ENCODE peak calls at places on chromosomes 5 and 9, in five cellular contexts. Z is GM12891, B is H1, Y is HepG2, K is K562. X is an unnamed sample.

GRCh38 chr9:127783111-127783621 is 2.7 kb upstream of the CDK9 start:
- DNase-seq in Z (no peak), B (no peak), Y (no peak), K (no peak), X (peak; percentile 56)

GRCh38 chr9:38066167-38066906 is 2.7 kb downstream of the SHB start:
- DNase-seq in B (no peak), K (no peak), Y (no peak), Z (no peak), X (no peak)

GRCh38 chr9:114619205-114619758 is 8.2 kb downstream of the TMEM268 start:
- DNase-seq in B (no peak), K (no peak), Y (no peak), Z (no peak), X (no peak)

GRCh38 chr5:142152383-142152730 is 43.8 kb downstream of the NDFIP1 start:
- DNase-seq in Z (no peak), K (no peak), B (no peak), Y (no peak), X (no peak)

GRCh38 chr5:67010684-67011409 is 185.8 kb downstream of the CD180 start:
- DNase-seq in Z (no peak), B (no peak), Y (no peak), K (no peak), X (no peak)

GRCh38 chr5:123429993-123430392 is 6.8 kb upstream of the CEP120 start:
- DNase-seq in K (no peak), Z (no peak), Y (peak; percentile 44), B (no peak), X (no peak)

GRCh38 chr9:121612511-121612998 is 38.9 kb upstream of the DAB2IP start:
- DNase-seq in Y (no peak), K (peak; percentile 3), Z (no peak), B (no peak), X (no peak)

GRCh38 chr9:123724211-123724831 is 205.6 kb downstream of the DENND1A start:
- DNase-seq in Z (no peak), Y (no peak), K (no peak), B (no peak), X (no peak)

GRCh38 chr5:163565931-163566608 is 60.7 kb downstream of the MAT2B start:
- DNase-seq in B (no peak), Y (peak; percentile 76), K (no peak), Z (no peak), X (peak; percentile 7)

GRCh38 chr5:39362646-39363045 is 1.6 kb downstream of the C9 start:
- DNase-seq in B (no peak), Z (no peak), Y (no peak), K (no peak), X (no peak)

GRCh38 chr9:70668751-70669150 is 254.3 kb upstream of the KLF9 start:
- DNase-seq in Y (no peak), Z (no peak), K (no peak), B (no peak), X (no peak)

GRCh38 chr5:31116466-31117031 is 76.9 kb upstream of the CDH6 start:
- DNase-seq in B (no peak), Y (no peak), Z (no peak), K (no peak), X (no peak)

GRCh38 chr5:33369470-33370134 is 71.2 kb upstream of the TARS1 start:
- DNase-seq in B (no peak), K (no peak), Z (no peak), Y (no peak), X (no peak)

GRCh38 chr5:142576303-142576702 is 109.6 kb downstream of the FGF1 start:
- DNase-seq in K (no peak), Y (no peak), B (no peak), Z (no peak), X (no peak)

GRCh38 chr5:1479581-1480188 is 34.4 kb upstream of the SLC6A3 start:
- DNase-seq in K (peak; percentile 62), Z (peak; percentile 73), Y (peak; percentile 23), B (no peak), X (peak; percentile 71)

GRCh38 chr9:21689851-21690250 is 112.6 kb upstream of the MTAP start:
- DNase-seq in B (no peak), Z (no peak), Y (no peak), K (no peak), X (no peak)

GRCh38 chr9:37950561-37950960 is 46.6 kb upstream of the SLC25A51 start:
- DNase-seq in K (no peak), B (no peak), Y (no peak), Z (no peak), X (no peak)

GRCh38 chr5:160173-160510 is 31.2 kb upstream of the LRRC14B start:
- DNase-seq in Z (no peak), K (no peak), Y (no peak), B (no peak), X (no peak)

GRCh38 chr9:96187108-96187695 is 114.8 kb downstream of the HSD17B3 start:
- DNase-seq in Z (no peak), B (no peak), Y (no peak), K (no peak), X (no peak)

GRCh38 chr9:17082343-17082742 is 52.5 kb upstream of the CNTLN start:
- DNase-seq in Y (no peak), Z (no peak), B (peak; percentile 27), K (no peak), X (no peak)

GRCh38 chr5:83034036-83034435 is 43.2 kb downstream of the TMEM167A start:
- DNase-seq in Y (no peak), B (no peak), Z (no peak), K (no peak), X (no peak)

GRCh38 chr9:108913391-108913790 is 20.5 kb downstream of the ELP1 start:
- DNase-seq in B (no peak), Y (no peak), K (no peak), Z (no peak), X (no peak)

GRCh38 chr5:122327110-122327509 is 15.1 kb downstream of the SNCAIP start:
- DNase-seq in B (no peak), K (no peak), Z (no peak), Y (no peak), X (no peak)

GRCh38 chr5:125049721-125050357 is 303.4 kb upstream of the ZNF608 start:
- DNase-seq in B (no peak), Z (no peak), Y (no peak), K (no peak), X (no peak)

GRCh38 chr5:24492231-24492630 is 152.5 kb downstream of the CDH10 start:
- DNase-seq in Z (no peak), K (no peak), Y (no peak), B (no peak), X (no peak)

GRCh38 chr9:119951591-119951990 is 582.4 kb upstream of the BRINP1 start:
- DNase-seq in Y (no peak), K (no peak), Z (no peak), B (no peak), X (no peak)

GRCh38 chr5:158559066-158559465 is 540.6 kb downstream of the EBF1 start:
- DNase-seq in Y (no peak), Z (no peak), K (no peak), B (no peak), X (no peak)

GRCh38 chr5:164651544-164651943 is 1146.1 kb downstream of the MAT2B start:
- DNase-seq in K (no peak), Z (no peak), B (no peak), Y (no peak), X (no peak)

GRCh38 chr5:23389543-23390215 is 117.7 kb upstream of the PRDM9 start:
- DNase-seq in Z (no peak), Y (no peak), B (no peak), K (no peak), X (no peak)

GRCh38 chr5:64838376-64838775 is 69.6 kb downstream of the CWC27 start:
- DNase-seq in K (no peak), Y (no peak), B (no peak), Z (no peak), X (no peak)

DNA sequence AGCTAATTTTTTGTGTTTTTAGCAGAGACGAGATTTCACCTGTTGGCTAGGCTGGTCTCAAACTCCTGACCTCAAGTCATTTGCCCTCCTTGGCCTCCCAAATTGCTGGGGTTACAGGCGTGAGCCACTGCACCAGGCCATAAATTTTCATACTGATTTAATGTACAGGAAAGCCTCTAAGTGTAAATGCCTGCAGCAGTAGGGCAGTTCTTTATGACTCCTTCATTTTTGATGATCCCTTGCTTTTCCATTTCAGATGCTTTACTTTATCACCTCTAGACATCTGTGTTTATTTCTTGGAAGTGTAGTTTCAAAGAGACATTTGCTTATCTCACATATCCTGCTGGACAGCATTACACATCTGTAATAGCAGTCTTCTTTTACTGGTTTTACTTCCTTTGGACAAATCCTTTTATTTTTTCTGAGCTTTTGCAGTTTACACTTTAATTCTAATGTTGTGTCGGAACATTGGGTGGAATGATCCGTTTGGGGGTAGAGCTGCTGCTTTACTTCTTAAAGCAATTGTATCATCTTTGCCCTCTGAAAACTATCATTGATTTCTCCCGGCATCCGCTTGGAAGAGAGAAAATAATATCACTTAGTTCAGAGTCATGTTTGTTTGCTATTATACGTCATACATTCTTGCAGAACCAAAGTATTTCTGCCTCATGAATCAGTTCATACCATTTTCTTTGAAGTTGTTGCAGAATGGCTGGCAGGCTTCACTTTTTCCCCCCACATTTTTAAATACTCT is 36.0 kb downstream of the SCGB3A1 start:
- DNase-seq in B (no peak), Y (no peak), K (peak; percentile 81), Z (no peak), X (no peak)
- TF ChIP-seq POLR2AphosphoS5 in B (no peak), Y (no peak), K (peak; percentile 76), Z (no peak), X (no peak)

DNA sequence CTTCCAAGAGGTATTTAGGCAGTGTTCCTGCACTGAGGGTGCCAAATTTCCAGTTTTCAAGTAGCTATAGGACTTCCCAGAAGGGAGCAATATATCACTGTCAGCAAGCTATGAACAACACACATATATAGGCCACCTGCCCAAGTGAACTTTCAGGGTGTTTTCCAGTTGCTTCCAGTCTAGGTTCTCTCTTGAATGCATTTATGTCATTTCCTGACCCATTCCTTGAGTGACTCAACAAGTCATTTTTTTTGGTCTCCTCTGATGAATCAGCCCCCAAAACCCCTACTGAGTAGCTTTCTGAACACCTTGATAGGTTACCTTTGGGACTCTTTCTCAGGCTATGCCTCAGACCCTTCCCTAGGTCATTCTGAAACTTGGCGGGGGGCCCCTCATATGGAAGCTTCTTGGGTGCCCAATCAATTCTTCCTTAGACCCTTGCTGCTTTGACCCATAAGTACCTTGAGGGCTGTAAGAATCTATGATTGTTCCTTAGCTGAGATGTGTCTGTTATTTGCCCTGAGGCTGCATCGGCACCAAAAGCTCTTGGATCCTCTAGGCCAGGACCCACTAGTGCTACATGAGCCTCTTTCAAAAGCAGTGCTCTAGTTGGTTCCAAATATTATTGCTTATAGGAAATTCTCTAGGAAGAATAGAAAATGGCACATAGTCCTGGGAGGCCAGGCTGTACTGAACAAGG is 12.4 kb downstream of the DNAJB5 start:
- DNase-seq in B (no peak), Y (no peak), Z (no peak), K (peak; percentile 49), X (no peak)
- TF ChIP-seq TAF1 in B (no peak), Y (no peak), Z (no peak), K (no peak), X (no peak)

GRCh38 chr5:95845401-95845800 is 22.9 kb upstream of the GLRX start:
- DNase-seq in K (no peak), B (no peak), Y (no peak), Z (no peak), X (no peak)
- TF ChIP-seq POLR2A in K (no peak), B (no peak), Y (no peak), Z (no peak), X (no peak)

GRCh38 chr5:95841914-95842812 is 19.6 kb upstream of the GLRX start:
- DNase-seq in Z (no peak), Y (peak; percentile 47), K (no peak), B (no peak), X (no peak)
- TF ChIP-seq POLR2AphosphoS5 in Z (no peak), Y (no peak), K (no peak), B (no peak), X (no peak)